ENCODE peak calls at places on chromosome 6, in seven cellular contexts. U is stomach, W is hepatocyte, D is heart left ventricle, L is adrenal gland, Y is foreskin keratinocyte, X is pancreas. M is an unnamed sample. For H3K4me1, the result is how much of the 10 kb centered on the place peaks cover.

GRCh38 chr6:124400600-124400999 is 561.6 kb upstream of the RNF217 start:
- DNase-seq in U (no peak), W (no peak), D (no peak), L (no peak), Y (no peak), X (no peak), M (no peak)

GRCh38 chr6:13453771-13454251 is 33.6 kb downstream of the GFOD1 start:
- DNase-seq in U (no peak), W (no peak), D (no peak), L (no peak), Y (peak), X (no peak), M (no peak)

GRCh38 chr6:106136172-106136571 is 50.0 kb downstream of the PRDM1 start:
- DNase-seq in U (no peak), W (no peak), D (no peak), L (no peak), Y (no peak), X (no peak), M (no peak)

GRCh38 chr6:41687501-41688175 is 47.8 kb downstream of the TFEB start:
- DNase-seq in U (peak), W (peak), D (no peak), L (no peak), Y (no peak), X (peak), M (peak)

GRCh38 chr6:118705799-118706481 is 54.5 kb upstream of the CEP85L start:
- DNase-seq in U (no peak), W (no peak), D (peak), L (no peak), Y (no peak), X (no peak), M (peak)

GRCh38 chr6:11535801-11536230 is 1.7 kb upstream of the TMEM170B start:
- DNase-seq in U (peak), W (peak), D (no peak), L (peak), Y (peak), X (peak), M (no peak)

GRCh38 chr6:132354517-132355167 is 46.6 kb downstream of the MOXD1 start:
- DNase-seq in U (peak), W (no peak), D (no peak), L (no peak), Y (no peak), X (no peak), M (peak)

GRCh38 chr6:12136905-12137304 is 124.8 kb downstream of the HIVEP1 start:
- DNase-seq in U (no peak), W (no peak), D (no peak), L (no peak), Y (no peak), X (no peak), M (no peak)

DNA sequence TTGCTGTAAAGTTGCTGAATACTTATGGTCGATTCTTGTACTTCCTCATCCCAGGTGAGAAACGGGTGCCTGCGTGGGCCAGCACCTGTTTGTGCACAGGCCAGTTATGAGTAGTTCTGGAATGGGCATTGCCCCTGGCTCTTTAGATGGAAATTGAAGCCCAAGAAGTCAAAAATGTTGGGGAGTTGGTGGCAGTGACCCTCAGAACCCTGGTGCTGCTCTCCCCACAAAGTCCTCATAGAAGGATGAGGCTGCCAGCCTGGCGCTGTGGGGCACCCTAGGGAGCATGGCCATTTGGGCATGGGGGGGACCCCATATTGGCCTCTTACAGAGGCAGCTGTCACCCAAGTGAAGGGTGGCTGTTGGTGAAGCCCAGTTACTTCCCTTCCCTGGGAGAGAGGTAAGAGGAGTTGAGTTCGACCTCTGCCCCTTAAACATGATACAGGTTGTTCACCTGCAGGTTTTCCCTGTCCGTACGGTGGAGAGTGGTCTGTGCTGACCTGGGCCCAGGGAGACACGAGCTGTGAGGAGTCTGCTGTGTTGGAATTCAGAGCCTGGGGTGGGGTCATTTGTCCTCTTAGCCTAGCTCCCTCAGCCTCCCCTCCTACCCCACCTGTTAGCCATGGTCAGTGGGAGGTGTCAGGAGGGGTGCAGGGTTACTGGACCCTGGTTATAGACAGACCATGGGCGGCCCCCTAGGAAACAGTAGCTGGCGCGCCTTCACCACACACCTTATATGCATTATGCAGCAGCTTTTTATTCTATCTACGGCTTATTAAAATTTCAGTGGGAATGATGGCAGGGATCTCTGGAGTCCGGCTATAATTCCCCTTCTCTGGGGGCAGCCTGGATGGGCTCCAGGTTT is 4.9 kb downstream of the HMGA1 start:
- DNase-seq in U (no peak), W (no peak), D (no peak), L (no peak), Y (no peak), X (no peak), M (no peak)
- H3K4me1 ChIP-seq in U (under half), W (under half), D (under half), L (under half), Y (under half), X (under half), M (under half)

DNA sequence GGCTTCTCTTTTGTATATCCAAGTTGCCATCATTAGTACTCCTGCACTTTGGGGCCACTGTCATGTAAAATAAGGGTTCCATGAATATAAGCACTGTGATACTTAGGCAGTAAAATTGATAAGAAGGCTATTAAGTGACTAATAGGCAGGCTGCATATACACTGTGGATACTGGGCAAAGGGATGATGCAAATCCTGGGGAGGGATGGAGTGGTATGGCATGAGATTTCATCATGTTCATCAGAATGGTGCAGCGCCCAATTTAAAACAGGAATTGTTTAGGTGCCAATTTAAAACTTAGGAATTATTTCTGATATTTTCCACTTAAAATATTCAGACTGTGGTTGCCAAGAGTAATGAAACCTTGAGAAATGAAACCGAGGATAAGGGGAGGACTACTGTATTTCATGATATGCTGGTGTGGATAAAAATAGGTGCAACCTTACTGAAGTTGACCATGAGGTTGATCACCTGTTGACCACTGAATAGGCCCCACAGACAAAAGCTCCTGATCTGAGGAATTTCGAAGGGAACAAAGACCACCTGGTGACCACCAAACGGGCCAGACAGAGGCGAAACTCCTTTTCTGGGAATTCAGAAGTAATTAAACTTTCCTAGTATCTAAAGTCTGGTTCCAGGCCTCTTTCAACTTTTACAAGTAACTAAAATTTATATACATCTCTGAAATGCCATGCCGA is 4.9 kb upstream of the TRIM39 start:
- DNase-seq in U (no peak), W (no peak), D (no peak), L (no peak), Y (no peak), X (no peak), M (no peak)
- H3K4me1 ChIP-seq in U (under half), W (under half), D (half or more), L (under half), Y (under half), X (under half), M (half or more)

DNA sequence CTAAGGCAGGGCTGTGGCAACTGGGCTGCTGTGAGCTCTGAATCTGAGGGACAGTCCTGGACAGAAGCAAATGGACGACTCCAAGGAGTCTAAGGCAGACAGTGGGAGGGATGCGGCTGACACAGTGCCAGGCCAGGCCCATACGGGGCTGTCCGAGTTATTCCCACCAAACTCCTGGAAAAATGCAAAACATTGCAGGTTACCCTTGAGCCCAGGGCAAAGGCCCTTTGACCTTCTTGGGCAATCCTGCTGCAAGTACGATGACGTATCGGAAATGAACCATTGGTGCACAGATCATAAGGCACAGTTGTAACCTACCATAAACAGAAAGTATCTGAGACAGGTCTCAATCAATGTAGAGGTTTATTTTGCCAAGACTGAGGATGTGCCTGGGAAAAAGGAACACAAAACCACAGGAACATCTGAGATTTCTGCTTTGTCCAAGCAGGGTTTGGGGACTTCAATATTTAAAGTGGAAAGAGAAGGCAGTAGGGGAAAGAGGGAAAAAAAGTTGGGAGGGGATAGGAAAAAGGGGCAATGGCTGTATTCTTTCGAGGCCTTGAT is 118.9 kb downstream of the DACT2 start:
- DNase-seq in U (no peak), W (no peak), D (no peak), L (no peak), Y (no peak), X (no peak), M (no peak)
- H3K4me1 ChIP-seq in U (under half), W (under half), D (under half), L (under half), Y (under half), X (under half), M (under half)

GRCh38 chr6:36119209-36119608 is 11.1 kb upstream of the MAPK13 start:
- DNase-seq in U (no peak), W (no peak), D (no peak), L (no peak), Y (no peak), X (no peak), M (no peak)
- H3K4me1 ChIP-seq in U (half or more), W (under half), D (half or more), L (under half), Y (under half), X (under half), M (under half)

GRCh38 chr6:107717781-107718180 is 106.3 kb downstream of the SCML4 start:
- DNase-seq in U (no peak), W (no peak), D (no peak), L (no peak), Y (no peak), X (no peak), M (no peak)
- H3K4me1 ChIP-seq in U (under half), W (under half), D (under half), L (under half), Y (under half), X (under half), M (under half)

GRCh38 chr6:142900467-142900961 is 44.5 kb downstream of the HIVEP2 start:
- DNase-seq in U (no peak), W (no peak), D (peak), L (no peak), Y (no peak), X (no peak), M (no peak)

GRCh38 chr6:142896732-142897131 is 48.2 kb downstream of the HIVEP2 start:
- DNase-seq in U (no peak), W (no peak), D (no peak), L (no peak), Y (no peak), X (no peak), M (no peak)

GRCh38 chr6:142901616-142902015 is 43.4 kb downstream of the HIVEP2 start:
- DNase-seq in U (no peak), W (no peak), D (no peak), L (no peak), Y (no peak), X (no peak), M (no peak)

GRCh38 chr6:142897659-142898058 is 47.3 kb downstream of the HIVEP2 start:
- DNase-seq in U (no peak), W (no peak), D (no peak), L (no peak), Y (no peak), X (no peak), M (no peak)

GRCh38 chr6:142899101-142899760 is 45.7 kb downstream of the HIVEP2 start:
- DNase-seq in U (no peak), W (no peak), D (no peak), L (no peak), Y (no peak), X (no peak), M (no peak)
- H3K4me1 ChIP-seq in U (half or more), W (under half), D (under half), L (under half), Y (under half), X (under half), M (under half)

M was measured in transverse colon.